ENCODE peak calls at places on chromosomes 7 and 10, in nine cellular contexts. S is SJCRH30, V is epithelial cell of esophagus, Q is fibroblast of the aortic adventitia, T is esophagus muscularis mucosa, J is GM23338, L is BJ, E is kidney, P is aorta. B is an unnamed sample.

GRCh38 chr7:149558149-149558861 is 60.7 kb upstream of the ZNF746 start:
- DNase-seq in S (no peak), V (peak), Q (peak), T (no peak), J (no peak), L (peak), E (no peak), P (no peak), B (no peak)

GRCh38 chr10:78375854-78376785 is 342.5 kb downstream of the RPS24 start:
- DNase-seq in S (no peak), V (no peak), Q (no peak), T (no peak), J (peak), L (no peak), E (no peak), P (peak), B (no peak)

GRCh38 chr10:69403519-69403918 is 13.2 kb downstream of the TACR2 start:
- DNase-seq in S (no peak), V (peak), Q (peak), T (no peak), J (no peak), L (no peak), E (no peak), P (no peak), B (no peak)

GRCh38 chr7:136064627-136065237 is 87.6 kb upstream of the MTPN start:
- DNase-seq in S (no peak), V (no peak), Q (no peak), T (no peak), J (no peak), L (no peak), E (no peak), P (no peak), B (no peak)

GRCh38 chr7:74637745-74638144 is 19.8 kb upstream of the GTF2I start:
- DNase-seq in S (no peak), V (no peak), Q (no peak), T (no peak), J (no peak), L (no peak), E (no peak), P (no peak), B (no peak)

GRCh38 chr7:106276513-106276912 is 8.3 kb downstream of the NAMPT start:
- DNase-seq in S (no peak), V (no peak), Q (no peak), T (no peak), J (no peak), L (no peak), E (peak), P (no peak), B (no peak)

GRCh38 chr10:20157314-20157713 is 341.1 kb downstream of the PLXDC2 start:
- DNase-seq in S (no peak), V (no peak), Q (no peak), T (no peak), J (no peak), L (no peak), E (no peak), P (no peak), B (no peak)

GRCh38 chr10:52883996-52884871 is 111.7 kb upstream of the MBL2 start:
- DNase-seq in S (peak), V (peak), Q (peak), T (no peak), J (peak), L (no peak), E (no peak), P (no peak), B (peak)

GRCh38 chr7:48301201-48301600 is 129.9 kb downstream of the ABCA13 start:
- DNase-seq in S (no peak), V (no peak), Q (peak), T (no peak), J (no peak), L (no peak), E (no peak), P (no peak), B (no peak)

GRCh38 chr10:67629461-67629971 is 66.5 kb downstream of the CTNNA3 start:
- DNase-seq in S (peak), V (no peak), Q (peak), T (no peak), J (peak), L (no peak), E (no peak), P (no peak), B (no peak)

GRCh38 chr7:8481752-8482446 is 48.5 kb downstream of the NXPH1 start:
- DNase-seq in S (peak), V (no peak), Q (no peak), T (no peak), J (peak), L (no peak), E (peak), P (no peak), B (no peak)

GRCh38 chr7:142443614-142444013 is 185.8 kb upstream of the PRSS58 start:
- DNase-seq in S (no peak), V (no peak), Q (no peak), T (no peak), J (no peak), L (no peak), E (no peak), P (no peak), B (no peak)

GRCh38 chr10:71433983-71434744 is 37.4 kb downstream of the CDH23 start:
- DNase-seq in S (no peak), V (peak), Q (no peak), T (no peak), J (no peak), L (no peak), E (no peak), P (peak), B (no peak)

GRCh38 chr10:70331486-70332268 is 47.9 kb upstream of the NPFFR1 start:
- DNase-seq in S (peak), V (peak), Q (peak), T (no peak), J (peak), L (peak), E (peak), P (no peak), B (peak)

GRCh38 chr7:22356855-22357310 is at the start of gene RAPGEF5:
- DNase-seq in S (no peak), V (peak), Q (no peak), T (no peak), J (peak), L (no peak), E (peak), P (no peak), B (no peak)

GRCh38 chr7:150902078-150903033 is 50.0 kb downstream of the AOC1 start:
- DNase-seq in S (no peak), V (no peak), Q (no peak), T (peak), J (no peak), L (no peak), E (peak), P (no peak), B (no peak)

GRCh38 chr10:70726909-70727495 is 54.7 kb downstream of the ADAMTS14 start:
- DNase-seq in S (no peak), V (no peak), Q (no peak), T (no peak), J (no peak), L (no peak), E (no peak), P (no peak), B (no peak)

GRCh38 chr7:12635830-12636229 is 51.6 kb upstream of the ARL4A start:
- DNase-seq in S (no peak), V (peak), Q (no peak), T (no peak), J (peak), L (no peak), E (no peak), P (no peak), B (no peak)

GRCh38 chr10:129094233-129094632 is 372.8 kb upstream of the MGMT start:
- DNase-seq in S (no peak), V (no peak), Q (no peak), T (peak), J (no peak), L (no peak), E (no peak), P (no peak), B (no peak)

GRCh38 chr10:3619276-3619675 is 165.7 kb downstream of the KLF6 start:
- DNase-seq in S (no peak), V (no peak), Q (no peak), T (no peak), J (no peak), L (no peak), E (no peak), P (no peak), B (no peak)

GRCh38 chr10:27512548-27512947 is 8.4 kb downstream of the RAB18 start:
- DNase-seq in S (no peak), V (no peak), Q (no peak), T (no peak), J (no peak), L (no peak), E (no peak), P (no peak), B (no peak)

GRCh38 chr10:21519981-21520436 is 5.5 kb downstream of the SKIDA1 start:
- DNase-seq in S (no peak), V (peak), Q (peak), T (no peak), J (no peak), L (no peak), E (no peak), P (no peak), B (no peak)

GRCh38 chr7:20577362-20578069 is 38.0 kb upstream of the ABCB5 start:
- DNase-seq in S (no peak), V (no peak), Q (peak), T (no peak), J (no peak), L (no peak), E (no peak), P (no peak), B (no peak)

GRCh38 chr7:148255333-148255732 is 335.2 kb upstream of the C7orf33 start:
- DNase-seq in S (no peak), V (no peak), Q (no peak), T (no peak), J (no peak), L (no peak), E (no peak), P (no peak), B (no peak)

GRCh38 chr7:45155357-45155900 is 2.2 kb upstream of the RAMP3 start:
- DNase-seq in S (no peak), V (no peak), Q (no peak), T (no peak), J (no peak), L (no peak), E (peak), P (peak), B (no peak)

GRCh38 chr7:50330701-50331100 is 26.2 kb downstream of the IKZF1 start:
- DNase-seq in S (no peak), V (peak), Q (no peak), T (no peak), J (no peak), L (no peak), E (no peak), P (no peak), B (no peak)

GRCh38 chr7:151131622-151132293 is 35.7 kb downstream of the GBX1 start:
- DNase-seq in S (peak), V (no peak), Q (no peak), T (no peak), J (no peak), L (no peak), E (peak), P (peak), B (no peak)

GRCh38 chr7:131431289-131431688 is 103.6 kb downstream of the MKLN1 start:
- DNase-seq in S (peak), V (peak), Q (peak), T (no peak), J (no peak), L (no peak), E (no peak), P (no peak), B (no peak)

GRCh38 chr7:83648464-83649241 is at the start of gene SEMA3E:
- DNase-seq in S (no peak), V (peak), Q (peak), T (no peak), J (peak), L (no peak), E (peak), P (peak), B (no peak)
- H3K4me3 ChIP-seq in S (no peak), V (peak), Q (peak), T (peak), J (peak), L (peak), E (peak), P (peak), B (no peak)

DNA sequence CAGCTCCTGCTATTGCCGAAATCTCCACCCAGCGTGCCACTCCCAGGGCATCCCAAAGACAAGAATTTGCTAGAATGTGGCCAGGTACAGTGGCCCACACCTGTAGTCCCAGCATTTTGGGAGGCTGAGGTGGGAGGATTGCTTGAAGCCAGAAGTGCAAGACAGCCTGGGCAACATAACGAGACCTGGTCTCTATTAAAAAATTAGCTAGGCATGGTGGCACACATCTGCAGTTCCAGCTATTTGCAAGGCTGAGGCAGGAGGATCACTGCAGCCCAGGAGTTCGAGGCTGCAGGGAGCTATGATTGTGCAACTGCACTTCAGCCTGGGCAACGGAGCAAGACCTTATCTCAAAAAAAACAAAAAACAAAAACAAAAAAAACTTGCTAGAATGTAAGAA is 73.3 kb upstream of the LYZL2 start:
- DNase-seq in S (no peak), V (no peak), Q (no peak), T (no peak), J (no peak), L (no peak), E (no peak), P (no peak), B (no peak)
- H3K4me3 ChIP-seq in S (no peak), V (no peak), Q (no peak), T (no peak), J (no peak), L (no peak), E (no peak), P (no peak), B (no peak)

GRCh38 chr7:101201695-101202602 is 1.1 kb upstream of the MOGAT3 start:
- DNase-seq in S (no peak), V (no peak), Q (no peak), T (no peak), J (peak), L (no peak), E (no peak), P (no peak), B (no peak)
- H3K4me3 ChIP-seq in S (no peak), V (no peak), Q (no peak), T (peak), J (peak), L (no peak), E (no peak), P (no peak), B (no peak)

DNA sequence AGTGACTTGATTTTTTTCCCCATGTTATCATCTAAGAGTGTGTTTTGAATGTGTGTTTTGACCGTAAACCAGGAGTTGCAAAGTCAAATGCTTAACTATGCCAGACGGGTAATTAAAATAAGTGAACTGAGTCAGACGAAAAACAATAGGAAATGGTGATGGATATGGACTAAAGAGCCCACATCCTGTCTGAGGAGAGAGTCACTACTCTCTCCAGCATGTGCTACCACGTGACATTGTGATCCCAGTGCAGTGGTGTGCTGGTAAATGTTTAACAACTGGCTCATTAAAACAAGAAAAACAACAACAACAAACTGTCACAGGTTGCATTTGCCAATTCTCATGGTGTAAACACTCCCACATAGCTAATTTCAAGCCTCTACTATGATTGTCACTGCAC is 164.3 kb downstream of the SUGCT start:
- DNase-seq in S (peak), V (peak), Q (peak), T (no peak), J (peak), L (peak), E (no peak), P (no peak), B (no peak)
- H3K4me3 ChIP-seq in S (no peak), V (no peak), Q (no peak), T (no peak), J (no peak), L (no peak), E (no peak), P (no peak), B (no peak)

B was measured in GM12864.